ENCODE peak calls at places on chromosomes 3 and 15, in six cellular contexts. P, F, A, M, U and K are unnamed samples.

GRCh38 chr15:34682673-34683072 is 72.1 kb downstream of the GJD2 start:
- DNase-seq in P (peak; percentile 11), F (no peak), A (no peak), M (no peak), U (no peak), K (no peak)

GRCh38 chr3:134093906-134094305 is 64.2 kb upstream of the SLCO2A1 start:
- DNase-seq in P (no peak), F (no peak), A (no peak), M (no peak), U (no peak), K (no peak)

GRCh38 chr3:108090066-108090700 is 648 bp downstream of the CD47 start:
- DNase-seq in P (peak; percentile 50), F (peak; percentile 23), A (no peak), M (no peak), U (no peak), K (peak; percentile 28)

GRCh38 chr3:49278548-49278947 is 1.5 kb upstream of the C3orf62 start:
- DNase-seq in P (no peak), F (no peak), A (no peak), M (no peak), U (no peak), K (no peak)

GRCh38 chr3:185789891-185790830 is 34.7 kb downstream of the IGF2BP2 start:
- DNase-seq in P (no peak), F (no peak), A (no peak), M (no peak), U (no peak), K (no peak)

GRCh38 chr15:44188810-44189209 is 6.3 kb downstream of the FRMD5 start:
- DNase-seq in P (no peak), F (no peak), A (peak; percentile 87), M (no peak), U (no peak), K (no peak)

GRCh38 chr3:13072239-13073041 is 789 bp downstream of the IQSEC1 start:
- DNase-seq in P (no peak), F (no peak), A (peak; percentile 76), M (no peak), U (peak; percentile 83), K (no peak)

GRCh38 chr3:89628856-89629255 is 521.4 kb downstream of the EPHA3 start:
- DNase-seq in P (no peak), F (peak; percentile 19), A (no peak), M (no peak), U (no peak), K (no peak)

GRCh38 chr15:74461847-74462511 is 1.0 kb upstream of the UBL7 start:
- DNase-seq in P (no peak), F (no peak), A (no peak), M (no peak), U (no peak), K (no peak)

GRCh38 chr3:20055020-20055775 is 15.0 kb downstream of the KAT2B start:
- DNase-seq in P (no peak), F (no peak), A (no peak), M (no peak), U (peak; percentile 23), K (no peak)

GRCh38 chr3:172034786-172035685 is 4.3 kb upstream of the FNDC3B start:
- DNase-seq in P (peak; percentile 56), F (peak; percentile 38), A (no peak), M (no peak), U (peak; percentile 31), K (peak; percentile 30)

GRCh38 chr3:5376761-5377160 is 189.3 kb downstream of the EDEM1 start:
- DNase-seq in P (no peak), F (peak; percentile 29), A (no peak), M (no peak), U (no peak), K (peak; percentile 84)

GRCh38 chr3:190088890-190089289 is 31.8 kb downstream of the P3H2 start:
- DNase-seq in P (peak; percentile 47), F (no peak), A (no peak), M (no peak), U (no peak), K (no peak)

GRCh38 chr3:196143708-196144382 is 62.0 kb upstream of the TFRC start:
- DNase-seq in P (no peak), F (no peak), A (no peak), M (no peak), U (no peak), K (no peak)

GRCh38 chr3:155972885-155973584 is 102.6 kb downstream of the GMPS start:
- DNase-seq in P (no peak), F (no peak), A (no peak), M (no peak), U (no peak), K (no peak)

GRCh38 chr3:39541917-39542329 is 74.4 kb downstream of the MOBP start:
- DNase-seq in P (peak; percentile 56), F (peak; percentile 5), A (no peak), M (no peak), U (peak; percentile 6), K (peak; percentile 24)

GRCh38 chr15:59399465-59400102 is 26.9 kb upstream of the MYO1E start:
- DNase-seq in P (no peak), F (no peak), A (no peak), M (no peak), U (no peak), K (no peak)

GRCh38 chr3:66673305-66673704 is 172.5 kb upstream of the LRIG1 start:
- DNase-seq in P (no peak), F (no peak), A (no peak), M (no peak), U (no peak), K (no peak)

GRCh38 chr3:141708367-141708766 is 29.7 kb upstream of the RNF7 start:
- DNase-seq in P (no peak), F (no peak), A (no peak), M (no peak), U (no peak), K (no peak)

DNA sequence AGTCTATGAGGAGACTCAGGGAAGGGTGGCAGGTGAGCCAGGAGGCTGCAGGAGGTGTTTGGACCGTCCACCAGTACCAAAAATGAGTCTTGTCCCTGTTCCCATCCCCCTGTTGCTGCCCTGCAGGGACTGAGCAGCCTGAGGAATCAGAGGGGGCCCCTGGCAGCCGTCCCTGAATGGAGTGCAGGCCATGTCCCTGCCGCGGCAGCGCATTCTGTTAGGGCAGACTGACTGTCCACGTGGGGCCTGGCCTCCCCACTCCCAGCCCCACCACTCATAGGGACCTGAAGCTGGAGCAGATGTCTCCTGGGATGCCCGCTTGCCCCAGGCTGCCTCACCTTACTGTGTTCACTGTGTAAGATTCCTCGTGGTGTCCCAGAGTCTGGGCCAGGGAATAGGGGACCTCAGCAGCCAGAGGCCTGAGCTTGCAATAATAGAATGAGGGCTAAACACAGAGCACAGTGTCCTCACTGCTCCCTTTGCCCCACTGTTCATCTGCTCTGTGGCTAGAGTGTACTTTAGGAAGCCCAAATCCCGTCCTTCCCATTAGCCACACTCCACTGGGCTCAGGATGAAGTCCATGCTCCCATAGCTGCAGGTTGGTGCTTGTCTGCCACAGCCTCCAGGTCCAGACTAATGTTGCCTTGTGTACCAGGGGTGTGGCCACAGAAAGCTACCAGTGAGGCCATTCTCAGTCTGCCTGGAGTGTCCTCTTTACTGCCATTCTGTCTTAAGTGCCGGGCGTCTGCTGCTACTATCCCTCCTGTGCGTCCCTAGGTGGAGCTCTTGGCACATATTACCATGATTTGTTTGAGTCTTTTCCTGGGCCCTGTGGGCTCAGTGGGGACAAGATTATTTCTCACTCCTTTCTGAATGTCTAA is 63.2 kb downstream of the HCN4 start:
- DNase-seq in P (peak; percentile 82), F (peak; percentile 33), A (no peak), M (peak; percentile 69), U (peak; percentile 79), K (peak; percentile 82)
- TF ChIP-seq CTCF in P (peak; percentile 81), F (peak; percentile 31), A (peak; percentile 66), M (peak; percentile 90), U (peak; percentile 62), K (peak; percentile 73)

DNA sequence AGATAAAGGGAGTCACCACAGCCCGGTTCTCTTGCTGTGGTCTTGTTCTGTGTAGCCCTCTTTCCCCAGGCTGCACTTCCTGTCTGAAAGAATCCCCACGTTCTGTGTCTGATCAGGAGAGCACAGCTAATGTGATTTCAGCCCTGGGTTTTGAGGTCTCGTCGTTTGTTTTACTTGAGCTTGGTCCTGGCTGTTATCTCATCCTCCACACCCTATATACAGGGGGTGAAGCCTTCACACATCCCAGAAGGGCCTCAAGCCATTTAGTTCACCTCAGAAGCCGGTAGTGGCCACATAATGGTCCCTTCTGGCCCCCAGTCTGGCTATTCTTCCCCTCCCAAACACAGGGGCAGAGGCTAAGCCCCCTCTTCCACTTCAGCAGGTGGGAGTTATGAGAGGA is 115.6 kb downstream of the PDE8A start:
- DNase-seq in P (no peak), F (no peak), A (no peak), M (no peak), U (no peak), K (no peak)
- H3K4me3 ChIP-seq in P (no peak overlapping the region), F (no peak overlapping the region), A (no peak overlapping the region), M (no peak overlapping the region), U (no peak overlapping the region), K (no peak overlapping the region)

GRCh38 chr15:76229266-76229665 is 82.0 kb downstream of the ETFA start:
- DNase-seq in P (no peak), F (no peak), A (no peak), M (no peak), U (no peak), K (no peak)
- TF ChIP-seq CTCF in P (no peak), F (no peak), A (no peak), M (no peak), U (no peak), K (no peak)

DNA sequence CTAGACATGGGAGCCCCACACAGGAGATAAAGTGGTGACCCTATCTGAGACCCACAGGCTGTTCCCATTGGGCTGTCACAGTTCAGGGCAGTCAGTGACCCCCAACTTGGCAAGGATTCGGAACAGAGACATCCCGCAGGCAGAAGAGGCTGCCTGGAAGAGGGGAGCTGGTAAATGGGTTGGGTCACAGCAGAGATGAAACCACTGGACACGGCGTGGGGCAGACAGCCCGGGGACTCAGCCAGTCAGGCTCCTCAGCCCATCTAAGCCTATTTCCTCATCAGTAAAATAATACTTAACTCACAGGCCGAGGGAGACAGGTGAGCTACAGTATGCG is 1.8 kb downstream of the CLN6 start:
- DNase-seq in P (no peak), F (no peak), A (no peak), M (peak; percentile 35), U (peak; percentile 19), K (no peak)
- H3K4me3 ChIP-seq in P (no peak overlapping the region), F (no peak overlapping the region), A (no peak overlapping the region), M (peak overlapping the region; percentile 80), U (no peak overlapping the region), K (peak overlapping the region; percentile 97)

GRCh38 chr15:81297147-81297572 is 26.8 kb downstream of the STARD5 start:
- DNase-seq in P (peak; percentile 59), F (no peak), A (no peak), M (peak; percentile 93), U (no peak), K (no peak)
- TF ChIP-seq CTCF in P (no peak), F (no peak), A (no peak), M (no peak), U (no peak), K (no peak)